ENCODE peak calls at places on chromosomes 5 and 9, in nine cellular contexts. C, W, E, J, M, B, Z, Q and U are unnamed samples.
A peak's percentile ranks its signal among the peaks of the same experiment; 100 is the strongest.

GRCh38 chr5:96404191-96404867 is 28.7 kb downstream of the PCSK1 start:
- DNase-seq in B (no peak), Z (no peak), J (no peak), W (no peak), E (no peak), Q (no peak), M (no peak), C (no peak), U (no peak)

GRCh38 chr5:98518754-98519153 is 254.7 kb upstream of the RGMB start:
- DNase-seq in Q (no peak), B (no peak), C (no peak), Z (no peak), W (no peak), M (no peak), J (no peak), E (no peak), U (no peak)

GRCh38 chr9:38016375-38017120 is 52.5 kb downstream of the SHB start:
- DNase-seq in Z (no peak), Q (no peak), C (no peak), W (no peak), B (no peak), J (peak; percentile 23), E (no peak), M (no peak), U (no peak)

GRCh38 chr5:149881069-149881622 is 63.4 kb downstream of the PDE6A start:
- DNase-seq in C (no peak), J (no peak), E (no peak), M (no peak), Q (no peak), W (no peak), Z (no peak), B (no peak), U (no peak)

GRCh38 chr9:111000202-111000601 is 38.1 kb downstream of the LPAR1 start:
- DNase-seq in Z (no peak), Q (no peak), J (peak; percentile 33), E (no peak), W (no peak), C (no peak), B (no peak), M (no peak), U (no peak)

GRCh38 chr5:80255425-80255751 is 460 bp downstream of the SERINC5 start:
- DNase-seq in Q (peak; percentile 89), J (peak; percentile 65), B (peak; percentile 36), C (no peak), Z (no peak), M (peak; percentile 42), W (peak; percentile 58), E (peak; percentile 77), U (no peak)

GRCh38 chr5:169795311-169795710 is 158.2 kb downstream of the DOCK2 start:
- DNase-seq in E (no peak), M (no peak), J (no peak), Q (no peak), W (no peak), Z (no peak), B (no peak), C (no peak), U (no peak)

GRCh38 chr9:107224252-107224651 is 58.8 kb upstream of the RAD23B start:
- DNase-seq in Z (no peak), B (no peak), J (no peak), Q (no peak), M (no peak), W (no peak), E (no peak), C (no peak), U (no peak)

GRCh38 chr9:24602687-24603352 is 57.1 kb upstream of the IZUMO3 start:
- DNase-seq in J (no peak), W (no peak), E (no peak), C (no peak), Q (no peak), Z (no peak), M (no peak), B (no peak), U (no peak)

GRCh38 chr5:32157078-32157477 is 17.0 kb downstream of the GOLPH3 start:
- DNase-seq in J (no peak), Z (no peak), B (no peak), M (no peak), E (no peak), C (no peak), Q (no peak), W (no peak), U (no peak)
- H3K4me1 ChIP-seq in J (peaks cover 78% of the 10 kb centered on the region), Z (peaks cover 31% of the 10 kb centered on the region), B (no peaks in the 10 kb centered on the region), M (peaks cover 43% of the 10 kb centered on the region), E (peaks cover 4% of the 10 kb centered on the region), C (peaks cover 12% of the 10 kb centered on the region), Q (peaks cover 59% of the 10 kb centered on the region), W (peaks cover 31% of the 10 kb centered on the region), U (peaks cover 47% of the 10 kb centered on the region)

DNA sequence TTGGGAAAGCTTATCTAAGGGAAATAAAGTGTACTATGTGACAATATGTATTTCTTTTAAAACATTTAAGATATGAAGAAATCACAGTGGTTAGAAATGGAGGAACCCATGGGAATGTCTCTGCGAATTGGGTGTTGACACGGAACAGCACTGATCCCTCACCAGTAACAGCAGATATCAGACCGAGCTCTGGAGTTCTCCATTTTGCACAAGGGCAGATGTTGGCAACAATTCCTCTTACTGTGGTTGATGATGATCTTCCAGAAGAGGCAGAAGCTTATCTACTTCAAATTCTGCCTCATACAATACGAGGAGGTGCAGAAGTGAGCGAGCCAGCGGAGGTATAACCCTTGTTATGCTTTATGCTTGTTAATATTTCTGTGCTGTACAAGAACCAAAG is 69.9 kb downstream of the ADGRV1 start:
- DNase-seq in B (no peak), C (no peak), J (no peak), W (no peak), Q (no peak), M (no peak), Z (no peak), E (no peak), U (no peak)
- H3K27ac ChIP-seq in B (no peak overlapping the region), C (no peak overlapping the region), J (no peak overlapping the region), W (no peak overlapping the region), Q (no peak overlapping the region), M (no peak overlapping the region), Z (no peak overlapping the region), E (no peak overlapping the region), U (no peak overlapping the region)

DNA sequence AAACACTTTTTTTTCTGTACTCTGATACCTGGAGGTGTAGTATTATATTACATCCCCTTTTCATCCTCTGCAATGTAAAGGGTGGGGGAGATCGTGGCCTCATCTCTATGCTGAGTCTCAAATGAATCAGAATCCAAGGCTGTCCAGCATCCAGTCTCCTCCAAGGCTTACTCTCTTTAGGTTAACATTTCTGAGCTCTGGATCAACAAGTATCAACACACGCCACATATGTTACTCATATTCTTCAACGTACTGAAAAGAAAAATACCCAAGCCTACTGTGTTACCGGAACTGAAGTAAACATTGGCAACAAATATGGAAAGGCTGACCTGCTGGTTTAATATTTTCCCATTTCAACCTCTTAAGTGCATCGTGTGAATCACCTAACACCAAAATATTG is 241.8 kb downstream of the GAS1 start:
- DNase-seq in E (no peak), M (no peak), C (no peak), W (no peak), B (no peak), Q (no peak), Z (no peak), J (no peak), U (no peak)
- H3K4me1 ChIP-seq in E (no peaks in the 10 kb centered on the region), M (no peaks in the 10 kb centered on the region), C (no peaks in the 10 kb centered on the region), W (no peaks in the 10 kb centered on the region), B (no peaks in the 10 kb centered on the region), Q (no peaks in the 10 kb centered on the region), Z (peaks cover 7% of the 10 kb centered on the region), J (peaks cover 9% of the 10 kb centered on the region), U (no peaks in the 10 kb centered on the region)

GRCh38 chr5:172648008-172648359 is 6.9 kb downstream of the NEURL1B start:
- DNase-seq in M (no peak), J (no peak), W (no peak), E (no peak), B (no peak), Z (no peak), Q (no peak), C (no peak), U (peak; percentile 47)
- H3K27ac ChIP-seq in M (no peak overlapping the region), J (no peak overlapping the region), W (peak overlapping the region; percentile 88), E (no peak overlapping the region), B (peak overlapping the region; percentile 26), Z (no peak overlapping the region), Q (no peak overlapping the region), C (no peak overlapping the region), U (peak overlapping the region; percentile 38)

GRCh38 chr5:153429734-153430133 is 60.7 kb upstream of the GRIA1 start:
- DNase-seq in Z (no peak), W (no peak), J (no peak), C (no peak), M (no peak), B (no peak), E (no peak), Q (no peak), U (no peak)

GRCh38 chr5:153425914-153426313 is 64.6 kb upstream of the GRIA1 start:
- DNase-seq in Z (no peak), E (no peak), W (no peak), Q (no peak), J (no peak), B (no peak), M (no peak), C (no peak), U (no peak)
- H3K4me1 ChIP-seq in Z (no peaks in the 10 kb centered on the region), E (no peaks in the 10 kb centered on the region), W (no peaks in the 10 kb centered on the region), Q (no peaks in the 10 kb centered on the region), J (no peaks in the 10 kb centered on the region), B (no peaks in the 10 kb centered on the region), M (no peaks in the 10 kb centered on the region), C (no peaks in the 10 kb centered on the region), U (no peaks in the 10 kb centered on the region)

GRCh38 chr5:33857037-33857436 is 34.8 kb downstream of the ADAMTS12 start:
- DNase-seq in Z (no peak), E (no peak), J (no peak), B (no peak), C (no peak), Q (no peak), M (no peak), W (no peak), U (no peak)

GRCh38 chr5:33855396-33855795 is 36.4 kb downstream of the ADAMTS12 start:
- DNase-seq in W (no peak), M (no peak), E (no peak), Z (no peak), Q (no peak), B (no peak), J (no peak), C (no peak), U (no peak)

GRCh38 chr5:33852327-33852726 is 39.5 kb downstream of the ADAMTS12 start:
- DNase-seq in Q (no peak), Z (no peak), J (no peak), E (no peak), B (no peak), M (no peak), W (no peak), C (no peak), U (no peak)

GRCh38 chr5:33852837-33853236 is 39.0 kb downstream of the ADAMTS12 start:
- DNase-seq in J (no peak), W (no peak), C (no peak), M (no peak), B (no peak), Z (no peak), E (no peak), Q (no peak), U (peak; percentile 19)

GRCh38 chr5:33854733-33855151 is 37.0 kb downstream of the ADAMTS12 start:
- DNase-seq in Z (no peak), Q (no peak), J (peak; percentile 3), C (no peak), M (no peak), B (no peak), E (no peak), W (no peak), U (no peak)
- H3K27ac ChIP-seq in Z (no peak overlapping the region), Q (no peak overlapping the region), J (no peak overlapping the region), C (no peak overlapping the region), M (no peak overlapping the region), B (no peak overlapping the region), E (no peak overlapping the region), W (peak overlapping the region; percentile 58), U (no peak overlapping the region)

GRCh38 chr5:151682240-151682639 is 4.5 kb downstream of the SPARC start:
- DNase-seq in Z (no peak), W (peak; percentile 20), E (no peak), J (no peak), C (no peak), Q (no peak), B (no peak), M (no peak), U (no peak)
- H3K4me1 ChIP-seq in Z (no peaks in the 10 kb centered on the region), W (peaks cover 66% of the 10 kb centered on the region), E (no peaks in the 10 kb centered on the region), J (no peaks in the 10 kb centered on the region), C (no peaks in the 10 kb centered on the region), Q (peaks cover 71% of the 10 kb centered on the region), B (no peaks in the 10 kb centered on the region), M (no peaks in the 10 kb centered on the region), U (peaks cover 67% of the 10 kb centered on the region)